ENCODE peak calls at places on chromosomes 11 and 22, in nine cellular contexts. H, N, R, P, L, U, D, B and I are unnamed samples.

GRCh38 chr11:117010808-117011540 is 87.3 kb downstream of the SIK3 start:
- DNase-seq in H (no peak), N (no peak), L (no peak), U (peak; percentile 92), P (no peak), D (no peak), R (no peak), B (no peak), I (peak; percentile 96)

GRCh38 chr11:91394718-91395414 is 829.8 kb upstream of the FAT3 start:
- DNase-seq in H (no peak), D (no peak), P (no peak), B (peak; percentile 61), N (no peak), L (no peak), R (peak; percentile 79), U (no peak), I (no peak)

GRCh38 chr11:134741453-134742227 is 329.6 kb upstream of the B3GAT1 start:
- DNase-seq in H (no peak), L (no peak), D (no peak), N (no peak), P (no peak), U (no peak), B (no peak), R (no peak), I (no peak)

GRCh38 chr11:94885133-94885532 is 88.2 kb downstream of the CWC15 start:
- DNase-seq in R (peak; percentile 66), U (no peak), L (no peak), B (no peak), P (no peak), N (no peak), D (no peak), H (no peak), I (no peak)

GRCh38 chr11:112826026-112826425 is 135.2 kb upstream of the NCAM1 start:
- DNase-seq in H (no peak), B (no peak), U (no peak), N (no peak), L (no peak), D (no peak), P (no peak), R (no peak), I (no peak)

GRCh38 chr11:77026743-77027142 is 7.5 kb upstream of the B3GNT6 start:
- DNase-seq in B (peak; percentile 72), P (no peak), N (no peak), R (no peak), U (no peak), D (no peak), L (no peak), H (no peak), I (no peak)

GRCh38 chr11:110317516-110317932 is 21.1 kb upstream of the RDX start:
- DNase-seq in H (no peak), D (no peak), L (no peak), R (peak; percentile 97), N (peak; percentile 84), B (peak; percentile 93), U (no peak), P (no peak), I (peak; percentile 21)

GRCh38 chr11:73218106-73218829 is at the start of gene P2RY2:
- DNase-seq in B (peak; percentile 46), R (no peak), P (peak; percentile 88), L (peak; percentile 15), N (peak; percentile 36), H (no peak), U (peak; percentile 89), D (no peak), I (peak; percentile 52)

GRCh38 chr11:1717745-1718144 is 20.8 kb downstream of the KRTAP5-6 start:
- DNase-seq in P (no peak), D (no peak), U (no peak), R (no peak), N (no peak), B (no peak), H (no peak), L (no peak), I (no peak)

GRCh38 chr11:74288161-74288560 is 23.3 kb downstream of the P4HA3 start:
- DNase-seq in U (peak; percentile 80), B (no peak), L (no peak), H (no peak), D (no peak), N (no peak), P (no peak), R (no peak), I (peak; percentile 97)

GRCh38 chr22:19821523-19822300 is 33.0 kb downstream of the GNB1L start:
- DNase-seq in N (no peak), H (no peak), B (no peak), D (no peak), R (no peak), L (no peak), P (no peak), U (no peak), I (no peak)

GRCh38 chr11:14422052-14422813 is 63.2 kb upstream of the RRAS2 start:
- DNase-seq in U (peak; percentile 87), P (peak; percentile 13), R (peak; percentile 79), D (no peak), N (peak; percentile 79), B (peak; percentile 81), L (no peak), H (no peak), I (peak; percentile 100)

GRCh38 chr11:63783925-63784592 is 15.5 kb upstream of the ZFTA start:
- DNase-seq in N (no peak), L (no peak), P (no peak), D (no peak), R (no peak), U (no peak), H (no peak), B (no peak), I (no peak)

GRCh38 chr11:2816517-2816916 is 69.1 kb downstream of the CDKN1C start:
- DNase-seq in N (no peak), D (no peak), L (no peak), B (no peak), P (no peak), R (no peak), U (peak; percentile 82), H (no peak), I (no peak)

GRCh38 chr11:76794371-76795284 is 11.5 kb downstream of the TSKU start:
- DNase-seq in B (no peak), N (no peak), D (no peak), H (no peak), R (no peak), U (peak; percentile 6), L (no peak), P (no peak), I (no peak)

GRCh38 chr11:34190192-34191139 is 85.0 kb downstream of the NAT10 start:
- DNase-seq in B (no peak), P (no peak), L (no peak), U (no peak), R (no peak), H (no peak), D (no peak), N (no peak), I (no peak)

GRCh38 chr11:65572356-65573043 is at the start of gene FAM89B:
- DNase-seq in L (peak; percentile 84), B (no peak), P (peak; percentile 97), U (peak; percentile 99), H (peak; percentile 84), R (peak; percentile 66), D (peak; percentile 78), N (peak; percentile 91), I (peak; percentile 90)

GRCh38 chr11:8082391-8083087 is 1.5 kb downstream of the TUB start:
- DNase-seq in H (no peak), R (peak; percentile 54), N (no peak), U (peak; percentile 81), B (peak; percentile 90), P (no peak), D (no peak), L (no peak), I (peak; percentile 35)

GRCh38 chr11:2889399-2890273 is 4.1 kb upstream of the CDKN1C start:
- DNase-seq in B (peak; percentile 52), U (no peak), L (no peak), H (no peak), P (no peak), D (no peak), N (no peak), R (no peak), I (no peak)

GRCh38 chr22:42613869-42614268 is 814 bp downstream of the POLDIP3 start:
- DNase-seq in N (no peak), H (no peak), B (peak; percentile 67), L (no peak), P (no peak), R (peak; percentile 29), U (peak; percentile 62), D (no peak), I (peak; percentile 72)

GRCh38 chr11:12159351-12160099 is 49.1 kb downstream of the MICAL2 start:
- DNase-seq in P (no peak), D (no peak), U (peak; percentile 94), H (no peak), L (no peak), B (no peak), N (peak; percentile 84), R (no peak), I (peak; percentile 93)

GRCh38 chr11:63404536-63404935 is 35.0 kb downstream of the SLC22A9 start:
- DNase-seq in R (no peak), P (no peak), B (no peak), N (no peak), L (no peak), H (no peak), D (no peak), U (no peak), I (no peak)

GRCh38 chr22:37057226-37057625 is 5.7 kb downstream of the KCTD17 start:
- DNase-seq in P (no peak), D (no peak), R (no peak), B (no peak), U (peak; percentile 50), N (no peak), L (no peak), H (no peak), I (no peak)

GRCh38 chr11:63931876-63932275 is 6.9 kb upstream of the NAA40 start:
- DNase-seq in D (no peak), P (no peak), H (no peak), L (no peak), B (no peak), N (no peak), R (no peak), U (peak; percentile 30), I (no peak)

GRCh38 chr22:36528795-36529718 is at the start of gene EIF3D:
- DNase-seq in B (peak; percentile 99), N (peak; percentile 98), L (peak; percentile 98), U (peak; percentile 94), P (peak; percentile 58), R (peak; percentile 98), D (peak; percentile 97), H (peak; percentile 94), I (peak; percentile 100)

GRCh38 chr11:107566569-107566968 is 1.0 kb upstream of the ALKBH8 start:
- DNase-seq in U (no peak), D (no peak), B (no peak), H (no peak), L (no peak), P (no peak), R (no peak), N (no peak), I (no peak)

GRCh38 chr11:113256431-113257227 is 57.8 kb upstream of the TTC12 start:
- DNase-seq in H (no peak), U (no peak), R (peak; percentile 20), B (no peak), D (no peak), L (no peak), P (no peak), N (no peak), I (no peak)

GRCh38 chr22:22215659-22216449 is 28.7 kb upstream of the VPREB1 start:
- DNase-seq in P (no peak), B (no peak), L (no peak), R (no peak), U (peak; percentile 18), H (no peak), N (no peak), D (no peak), I (no peak)

GRCh38 chr11:67282876-67283371 is 6.2 kb upstream of the ANKRD13D start:
- DNase-seq in U (peak; percentile 62), B (no peak), L (no peak), P (no peak), H (no peak), N (no peak), R (no peak), D (no peak), I (no peak)

GRCh38 chr11:74446445-74446844 is 20.9 kb downstream of the KCNE3 start:
- DNase-seq in B (no peak), U (no peak), N (no peak), R (no peak), L (no peak), P (no peak), D (no peak), H (no peak), I (no peak)

GRCh38 chr11:108609681-108610080 is 16.1 kb upstream of the EXPH5 start:
- DNase-seq in D (no peak), U (no peak), L (no peak), B (no peak), N (no peak), P (no peak), H (no peak), R (no peak), I (peak; percentile 32)